ENCODE peak calls at places on chromosomes 4 and X, in four cellular contexts. One of them, this sample, is unnamed.
A peak's percentile ranks its signal among the peaks of the same experiment; 100 is the strongest.

GRCh38 chrX:37867509-37868153 is 20.3 kb upstream of the DYNLT3 start:
- DNase-seq in activated naive CD4-positive, alpha-beta T cell treated with Interleukin-2 at 50 U/mL for 16 hours: no peak
- DNase-seq in Right ventricle myocardium superior: no peak
- DNase-seq in NCI-H2081: no peak
- DNase-seq in this sample: no peak

GRCh38 chrX:21509912-21510311 is 135.7 kb downstream of the CNKSR2 start:
- DNase-seq in activated naive CD4-positive, alpha-beta T cell treated with Interleukin-2 at 50 U/mL for 16 hours: no peak
- DNase-seq in Right ventricle myocardium superior: no peak
- DNase-seq in NCI-H2081: peak; percentile 17
- DNase-seq in this sample: no peak

GRCh38 chrX:47361538-47362511 is 8.6 kb upstream of the ZNF157 start:
- DNase-seq in activated naive CD4-positive, alpha-beta T cell treated with Interleukin-2 at 50 U/mL for 16 hours: peak; percentile 9
- DNase-seq in Right ventricle myocardium superior: peak; percentile 81
- DNase-seq in NCI-H2081: peak; percentile 97
- DNase-seq in this sample: peak; percentile 60

GRCh38 chr4:15913631-15913970 is 24.9 kb downstream of the FGFBP1 start:
- DNase-seq in activated naive CD4-positive, alpha-beta T cell treated with Interleukin-2 at 50 U/mL for 16 hours: no peak
- DNase-seq in Right ventricle myocardium superior: no peak
- DNase-seq in NCI-H2081: no peak
- DNase-seq in this sample: no peak

GRCh38 chr4:137946423-137946822 is 295.7 kb downstream of the SLC7A11 start:
- DNase-seq in activated naive CD4-positive, alpha-beta T cell treated with Interleukin-2 at 50 U/mL for 16 hours: no peak
- DNase-seq in Right ventricle myocardium superior: no peak
- DNase-seq in NCI-H2081: no peak
- DNase-seq in this sample: no peak

GRCh38 chrX:17291998-17292658 is 82.9 kb upstream of the NHS start:
- DNase-seq in activated naive CD4-positive, alpha-beta T cell treated with Interleukin-2 at 50 U/mL for 16 hours: no peak
- DNase-seq in Right ventricle myocardium superior: no peak
- DNase-seq in NCI-H2081: no peak
- DNase-seq in this sample: no peak

GRCh38 chr4:145301386-145302080 is 121.1 kb upstream of the OTUD4 start:
- DNase-seq in activated naive CD4-positive, alpha-beta T cell treated with Interleukin-2 at 50 U/mL for 16 hours: no peak
- DNase-seq in Right ventricle myocardium superior: no peak
- DNase-seq in NCI-H2081: no peak
- DNase-seq in this sample: no peak

GRCh38 chr4:3679071-3679825 is 86.9 kb upstream of the ADRA2C start:
- DNase-seq in activated naive CD4-positive, alpha-beta T cell treated with Interleukin-2 at 50 U/mL for 16 hours: no peak
- DNase-seq in Right ventricle myocardium superior: no peak
- DNase-seq in NCI-H2081: no peak
- DNase-seq in this sample: no peak

GRCh38 chrX:101057095-101057714 is 5.3 kb upstream of the TRMT2B start:
- DNase-seq in activated naive CD4-positive, alpha-beta T cell treated with Interleukin-2 at 50 U/mL for 16 hours: no peak
- DNase-seq in Right ventricle myocardium superior: no peak
- DNase-seq in NCI-H2081: no peak
- DNase-seq in this sample: no peak

GRCh38 chr4:118752551-118752950 is 67.4 kb downstream of the METTL14 start:
- DNase-seq in activated naive CD4-positive, alpha-beta T cell treated with Interleukin-2 at 50 U/mL for 16 hours: no peak
- DNase-seq in Right ventricle myocardium superior: no peak
- DNase-seq in NCI-H2081: no peak
- DNase-seq in this sample: no peak

GRCh38 chr4:143581331-143581961 is 67.9 kb downstream of the SMARCA5 start:
- DNase-seq in activated naive CD4-positive, alpha-beta T cell treated with Interleukin-2 at 50 U/mL for 16 hours: no peak
- DNase-seq in Right ventricle myocardium superior: no peak
- DNase-seq in NCI-H2081: no peak
- DNase-seq in this sample: no peak

GRCh38 chrX:103215768-103216085 is 819 bp downstream of the BEX4 start:
- DNase-seq in activated naive CD4-positive, alpha-beta T cell treated with Interleukin-2 at 50 U/mL for 16 hours: no peak
- DNase-seq in Right ventricle myocardium superior: no peak
- DNase-seq in NCI-H2081: peak; percentile 69
- DNase-seq in this sample: no peak